ENCODE peak calls at places on chromosome 17, in six cellular contexts. G is astrocyte of the spinal cord, O is GM10248, Z is osteocyte, Y is BE2C, M is stomach. A is an unnamed sample.

GRCh38 chr17:8059131-8059530 is 20.3 kb downstream of the ALOX15B start:
- DNase-seq in Y (no peak), M (no peak), O (no peak), Z (no peak), G (no peak), A (no peak)

GRCh38 chr17:35423761-35424160 is 8.5 kb downstream of the SLFN12 start:
- DNase-seq in G (peak; percentile 33), M (no peak), O (no peak), Z (no peak), Y (no peak), A (peak; percentile 36)

GRCh38 chr17:63304704-63305261 is 141.3 kb downstream of the CYB561 start:
- DNase-seq in Z (no peak), Y (no peak), M (no peak), G (no peak), O (no peak), A (no peak)

GRCh38 chr17:55432358-55433028 is 10.9 kb upstream of the MMD start:
- DNase-seq in M (no peak), Z (no peak), Y (no peak), O (no peak), G (no peak), A (no peak)

GRCh38 chr17:81923302-81924260 is 4.0 kb downstream of the MAFG start:
- DNase-seq in M (peak; percentile 85), Z (peak; percentile 91), O (no peak), Y (no peak), G (peak; percentile 75), A (peak; percentile 78)

GRCh38 chr17:41492351-41492750 is 2.6 kb upstream of the KRT36 start:
- DNase-seq in G (peak; percentile 21), Z (no peak), O (no peak), Y (no peak), M (no peak), A (no peak)

GRCh38 chr17:36599546-36600250 is 1.7 kb upstream of the MRM1 start:
- DNase-seq in G (no peak), M (no peak), O (no peak), Y (no peak), Z (no peak), A (no peak)

GRCh38 chr17:67496286-67496685 is 119.2 kb downstream of the PITPNC1 start:
- DNase-seq in M (no peak), O (no peak), Z (no peak), G (peak; percentile 38), Y (no peak), A (peak; percentile 46)

GRCh38 chr17:83192161-83192788 is 112.9 kb downstream of the METRNL start:
- DNase-seq in O (no peak), Z (no peak), Y (no peak), G (peak; percentile 54), M (no peak), A (no peak)

GRCh38 chr17:6159541-6160187 is 89.5 kb downstream of the WSCD1 start:
- DNase-seq in Y (no peak), Z (no peak), O (no peak), G (no peak), M (no peak), A (no peak)

GRCh38 chr17:62801553-62801952 is 6.6 kb downstream of the MARCHF10 start:
- DNase-seq in Z (no peak), O (no peak), G (no peak), Y (no peak), M (no peak), A (no peak)

GRCh38 chr17:77345260-77345910 is 204.6 kb downstream of the SEC14L1 start:
- DNase-seq in G (no peak), O (no peak), Y (no peak), M (peak; percentile 14), Z (peak; percentile 49), A (no peak)

GRCh38 chr17:59491353-59492090 is 73.9 kb upstream of the DHX40 start:
- DNase-seq in Z (no peak), M (no peak), Y (no peak), O (no peak), G (no peak), A (no peak)

GRCh38 chr17:9928601-9929341 is 23.7 kb upstream of the RCVRN start:
- DNase-seq in Y (no peak), O (no peak), Z (no peak), G (peak; percentile 76), M (no peak), A (peak; percentile 24)

GRCh38 chr17:78316867-78317816 is 42.7 kb downstream of the SOCS3 start:
- DNase-seq in G (peak; percentile 48), M (peak; percentile 65), O (peak; percentile 63), Y (no peak), Z (no peak), A (no peak)

GRCh38 chr17:35942588-35943186 is 826 bp downstream of the LYZL6 start:
- DNase-seq in Z (no peak), O (no peak), G (no peak), Y (no peak), M (no peak), A (no peak)

GRCh38 chr17:66190738-66191606 is 961 bp downstream of the CEP112 start:
- DNase-seq in M (no peak), Z (no peak), O (no peak), G (peak; percentile 77), Y (no peak), A (peak; percentile 11)

GRCh38 chr17:40705567-40705966 is 2.0 kb upstream of the KRT24 start:
- DNase-seq in G (no peak), Y (no peak), O (no peak), Z (no peak), M (no peak), A (no peak)

GRCh38 chr17:65172511-65173136 is 35.5 kb downstream of the RGS9 start:
- DNase-seq in Z (no peak), M (no peak), G (no peak), O (no peak), Y (no peak), A (no peak)

GRCh38 chr17:20992987-20993862 is 49.6 kb downstream of the USP22 start:
- DNase-seq in O (peak; percentile 87), Z (peak; percentile 94), G (peak; percentile 83), Y (peak; percentile 32), M (peak; percentile 60), A (peak; percentile 77)

GRCh38 chr17:56913000-56913866 is 616 bp downstream of the TRIM25 start:
- DNase-seq in Z (peak; percentile 79), Y (peak; percentile 32), G (no peak), O (no peak), M (no peak), A (no peak)

GRCh38 chr17:74491645-74492044 is 25.2 kb downstream of the CD300A start:
- DNase-seq in M (no peak), Z (no peak), O (no peak), Y (no peak), G (no peak), A (no peak)

GRCh38 chr17:80195671-80196529 is 24.2 kb downstream of the SGSH start:
- DNase-seq in O (peak; percentile 64), Z (no peak), G (peak; percentile 5), M (no peak), Y (no peak), A (no peak)

GRCh38 chr17:73305845-73306836 is 5.7 kb downstream of the CDC42EP4 start:
- DNase-seq in O (no peak), M (no peak), G (no peak), Z (no peak), Y (no peak), A (no peak)

GRCh38 chr17:42310281-42311156 is 22.2 kb downstream of the STAT5A start:
- DNase-seq in O (no peak), Z (no peak), G (no peak), Y (peak; percentile 56), M (no peak), A (no peak)

GRCh38 chr17:199806-200603 is 18.6 kb upstream of the DOC2B start:
- DNase-seq in Y (no peak), G (no peak), M (no peak), O (no peak), Z (no peak), A (no peak)

GRCh38 chr17:202501-202951 is 21.1 kb upstream of the DOC2B start:
- DNase-seq in M (no peak), O (no peak), G (no peak), Z (no peak), Y (no peak), A (no peak)

GRCh38 chr17:197352-197751 is 15.9 kb upstream of the DOC2B start:
- DNase-seq in M (no peak), G (no peak), O (no peak), Y (no peak), Z (no peak), A (no peak)

GRCh38 chr17:199195-199604 is 17.8 kb upstream of the DOC2B start:
- DNase-seq in O (no peak), M (no peak), Z (no peak), G (peak; percentile 24), Y (no peak), A (no peak)

DNA sequence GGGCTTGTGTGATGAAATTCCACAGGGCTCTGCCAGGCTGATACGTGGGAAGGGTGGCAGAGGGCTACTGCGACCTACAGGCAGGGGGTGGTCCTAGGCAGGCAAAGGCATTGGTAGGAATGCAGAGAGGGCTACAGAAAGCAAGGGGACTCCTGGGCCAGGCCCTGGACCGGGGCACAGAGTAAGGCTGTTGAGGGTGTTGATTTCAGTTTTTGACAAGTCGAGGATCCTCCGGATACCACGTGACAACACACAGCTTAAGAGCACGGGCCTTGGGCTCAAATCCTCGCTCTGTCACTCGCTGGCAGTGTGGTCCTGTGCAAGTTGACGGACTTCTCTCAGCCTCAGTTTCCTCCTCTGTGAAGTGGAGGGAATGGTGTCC is 19.1 kb upstream of the DOC2B start:
- DNase-seq in G (no peak), Y (no peak), M (no peak), Z (no peak), O (no peak), A (no peak)
- TF ChIP-seq CTCF in G (no peak), Y (no peak), M (no peak), Z (no peak), O (no peak), A (no peak)

DNA sequence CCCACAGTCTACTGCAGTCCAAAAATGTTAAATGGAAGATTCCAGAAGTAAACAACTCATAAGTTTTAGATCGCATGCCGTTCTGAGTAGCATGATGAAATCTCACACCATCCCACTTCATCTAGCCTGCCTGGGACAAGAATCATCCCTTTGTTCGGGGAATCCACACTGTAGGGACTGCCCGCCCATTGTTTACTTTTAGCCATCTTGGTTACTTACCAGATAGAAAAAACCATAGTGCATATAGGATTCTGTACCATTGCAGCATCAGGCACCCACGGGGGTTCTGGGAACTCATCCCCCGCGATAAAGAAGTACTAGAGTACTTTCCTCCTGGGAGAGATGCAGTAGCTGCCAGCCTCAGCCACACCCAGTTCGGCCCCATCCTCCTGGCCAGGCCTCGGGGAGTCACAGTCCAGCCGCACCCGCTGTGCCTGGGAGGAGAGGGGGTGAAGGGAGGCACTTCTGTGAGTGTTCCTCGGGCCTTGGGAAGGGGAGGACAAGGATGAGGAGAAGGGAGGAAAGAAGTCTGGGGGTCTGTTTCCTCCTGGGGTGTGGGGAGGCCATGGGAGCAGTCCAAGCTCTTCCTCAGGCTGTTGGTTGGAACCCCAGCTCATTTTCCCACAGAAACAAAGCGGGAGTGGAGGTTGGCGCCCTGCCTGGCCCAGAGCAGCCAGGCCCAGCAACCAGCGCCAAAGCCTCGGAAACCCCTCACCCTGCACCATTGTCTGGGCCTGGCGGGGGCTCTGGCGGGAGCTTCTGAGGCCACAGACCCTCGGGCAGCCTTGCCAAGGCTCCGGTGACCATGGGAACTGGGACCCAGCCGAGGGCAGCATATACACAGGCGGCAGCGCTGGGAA is 8.9 kb downstream of the TRIM47 start:
- DNase-seq in M (no peak), G (peak; percentile 30), Y (no peak), O (no peak), Z (no peak), A (no peak)
- TF ChIP-seq CTCF in M (no peak), G (no peak), Y (no peak), O (no peak), Z (no peak), A (no peak)

GRCh38 chr17:43349142-43349541 is 49.7 kb upstream of the ARL4D start:
- DNase-seq in Y (no peak), G (no peak), O (no peak), M (no peak), Z (no peak), A (no peak)
- TF ChIP-seq CTCF in Y (peak; percentile 42), G (peak; percentile 49), O (no peak), M (no peak), Z (no peak), A (peak; percentile 4)

GRCh38 chr17:68861602-68862001 is 93.6 kb downstream of the ABCA8 start:
- DNase-seq in M (no peak), G (no peak), Y (no peak), O (no peak), Z (no peak), A (no peak)
- TF ChIP-seq CTCF in M (no peak), G (no peak), Y (no peak), O (no peak), Z (no peak), A (no peak)